ENCODE peak calls at places on chromosomes 12 and 14, in nine cellular contexts. E, I, D, A, W, N, M, V and H are unnamed samples.
A peak's percentile ranks its signal among the peaks of the same experiment; 100 is the strongest.

GRCh38 chr12:62347922-62348650 is 87.9 kb downstream of the USP15 start:
- DNase-seq in E (no peak), I (peak; percentile 13), D (peak; percentile 60), A (no peak), W (no peak), N (no peak), M (no peak), V (peak; percentile 14), H (no peak)

GRCh38 chr12:82555699-82556098 is 131.0 kb upstream of the TMTC2 start:
- DNase-seq in E (no peak), I (peak; percentile 17), D (no peak), A (no peak), W (no peak), N (no peak), M (no peak), V (no peak), H (no peak)

GRCh38 chr12:105409881-105410471 is 79.5 kb downstream of the C12orf75 start:
- DNase-seq in E (no peak), I (peak; percentile 75), D (peak; percentile 61), A (no peak), W (peak; percentile 6), N (peak; percentile 72), M (peak; percentile 62), V (peak; percentile 84), H (no peak)

GRCh38 chr12:5073838-5074237 is 30.2 kb downstream of the KCNA5 start:
- DNase-seq in E (no peak), I (peak; percentile 3), D (no peak), A (no peak), W (no peak), N (no peak), M (no peak), V (peak; percentile 31), H (no peak)

GRCh38 chr14:104886690-104887622 is 21.9 kb downstream of the CEP170B start:
- DNase-seq in E (no peak), I (no peak), D (no peak), A (peak; percentile 61), W (no peak), N (no peak), M (no peak), V (no peak), H (peak; percentile 6)

GRCh38 chr12:3622732-3623690 is 129.9 kb downstream of the CRACR2A start:
- DNase-seq in E (no peak), I (no peak), D (no peak), A (no peak), W (no peak), N (no peak), M (no peak), V (no peak), H (no peak)

GRCh38 chr14:75831455-75831854 is 150.3 kb downstream of the TGFB3 start:
- DNase-seq in E (no peak), I (peak; percentile 70), D (peak; percentile 93), A (peak; percentile 78), W (peak; percentile 62), N (no peak), M (no peak), V (peak; percentile 83), H (no peak)

GRCh38 chr12:78441737-78442453 is 422.7 kb upstream of the SYT1 start:
- DNase-seq in E (no peak), I (no peak), D (no peak), A (no peak), W (no peak), N (no peak), M (no peak), V (peak; percentile 4), H (no peak)

GRCh38 chr14:46582826-46583225 is 68.8 kb downstream of the RPL10L start:
- DNase-seq in E (no peak), I (no peak), D (no peak), A (no peak), W (no peak), N (no peak), M (no peak), V (no peak), H (no peak)

GRCh38 chr12:1591543-1591942 is 2.8 kb downstream of the FBXL14 start:
- DNase-seq in E (no peak), I (no peak), D (peak; percentile 47), A (no peak), W (no peak), N (no peak), M (no peak), V (no peak), H (no peak)
- H3K4me3 ChIP-seq in E (peak overlapping the region; percentile 40), I (peak overlapping the region; percentile 76), D (peak overlapping the region; percentile 49), A (no peak overlapping the region), W (peak overlapping the region; percentile 32), N (peak overlapping the region; percentile 88), M (peak overlapping the region; percentile 84), V (peak overlapping the region; percentile 57), H (peak overlapping the region; percentile 53)

GRCh38 chr14:101876539-101876938 is 87.8 kb upstream of the DYNC1H1 start:
- DNase-seq in E (peak; percentile 64), I (peak; percentile 57), D (no peak), A (peak; percentile 95), W (peak; percentile 68), N (peak; percentile 80), M (peak; percentile 79), V (peak; percentile 85), H (peak; percentile 76)

GRCh38 chr14:101873401-101873800 is 91.0 kb upstream of the DYNC1H1 start:
- DNase-seq in E (no peak), I (no peak), D (no peak), A (no peak), W (no peak), N (no peak), M (no peak), V (no peak), H (no peak)

GRCh38 chr14:101874001-101874400 is 90.4 kb upstream of the DYNC1H1 start:
- DNase-seq in E (no peak), I (no peak), D (no peak), A (no peak), W (no peak), N (no peak), M (no peak), V (no peak), H (no peak)

GRCh38 chr14:101875726-101876268 is 88.6 kb upstream of the DYNC1H1 start:
- DNase-seq in E (no peak), I (no peak), D (peak; percentile 22), A (no peak), W (no peak), N (no peak), M (no peak), V (no peak), H (no peak)

DNA sequence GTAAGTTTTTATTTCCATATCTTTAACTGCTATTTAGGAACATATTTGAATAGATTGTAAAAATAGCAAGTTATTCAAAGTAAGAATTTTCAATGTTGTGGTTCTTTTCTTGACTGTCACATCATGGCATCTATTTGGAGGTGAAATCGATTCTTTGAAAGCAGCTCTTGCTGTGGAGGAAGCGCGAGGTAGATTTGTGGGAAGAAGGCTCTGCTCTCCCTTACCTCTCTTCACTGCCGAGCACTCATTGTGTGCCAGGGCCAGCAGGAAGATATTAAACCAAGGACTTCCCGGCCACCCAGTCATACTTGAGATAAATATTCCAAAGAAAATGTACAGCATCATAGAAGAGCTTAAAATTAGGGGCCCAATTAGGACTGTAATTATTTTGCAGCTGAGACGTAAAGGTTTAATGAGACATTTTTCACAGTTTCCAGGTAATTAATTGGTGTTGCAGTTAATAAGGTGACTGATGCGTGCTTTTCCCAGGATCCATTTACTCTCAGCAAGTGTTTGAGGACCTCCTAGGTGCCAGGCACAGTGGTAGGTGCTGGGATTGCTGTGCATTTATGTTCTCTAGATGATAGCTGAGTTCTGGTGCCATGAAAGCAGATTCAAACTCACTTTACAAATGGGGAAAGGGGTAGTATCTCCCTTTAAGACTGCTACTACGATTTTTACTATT is 89.2 kb upstream of the DYNC1H1 start:
- DNase-seq in E (no peak), I (no peak), D (no peak), A (no peak), W (no peak), N (no peak), M (no peak), V (no peak), H (no peak)
- H3K4me3 ChIP-seq in E (peak overlapping the region; percentile 5), I (no peak overlapping the region), D (no peak overlapping the region), A (no peak overlapping the region), W (no peak overlapping the region), N (no peak overlapping the region), M (no peak overlapping the region), V (no peak overlapping the region), H (peak overlapping the region; percentile 4)

GRCh38 chr14:22870811-22871199 is 735 bp upstream of the LRP10 start:
- DNase-seq in E (no peak), I (no peak), D (no peak), A (no peak), W (no peak), N (no peak), M (no peak), V (no peak), H (no peak)
- H3K4me3 ChIP-seq in E (peak overlapping the region; percentile 94), I (peak overlapping the region; percentile 86), D (peak overlapping the region; percentile 76), A (peak overlapping the region; percentile 77), W (peak overlapping the region; percentile 72), N (peak overlapping the region; percentile 83), M (peak overlapping the region; percentile 78), V (peak overlapping the region; percentile 82), H (peak overlapping the region; percentile 92)

GRCh38 chr12:79635676-79636075 is 55.1 kb downstream of the PAWR start:
- DNase-seq in E (no peak), I (peak; percentile 59), D (no peak), A (no peak), W (no peak), N (no peak), M (no peak), V (peak; percentile 91), H (no peak)
- H3K4me3 ChIP-seq in E (no peak overlapping the region), I (no peak overlapping the region), D (no peak overlapping the region), A (no peak overlapping the region), W (no peak overlapping the region), N (no peak overlapping the region), M (no peak overlapping the region), V (no peak overlapping the region), H (no peak overlapping the region)

GRCh38 chr14:42927313-42927712 is 1320.6 kb downstream of the LRFN5 start:
- DNase-seq in E (no peak), I (no peak), D (no peak), A (no peak), W (no peak), N (no peak), M (no peak), V (no peak), H (no peak)

GRCh38 chr14:42930058-42930457 is 1323.4 kb downstream of the LRFN5 start:
- DNase-seq in E (no peak), I (peak; percentile 52), D (no peak), A (no peak), W (no peak), N (no peak), M (peak; percentile 25), V (no peak), H (no peak)
- H3K4me3 ChIP-seq in E (no peak overlapping the region), I (no peak overlapping the region), D (no peak overlapping the region), A (no peak overlapping the region), W (no peak overlapping the region), N (no peak overlapping the region), M (no peak overlapping the region), V (no peak overlapping the region), H (no peak overlapping the region)

GRCh38 chr12:28162697-28163096 is 27.6 kb upstream of the CCDC91 start:
- DNase-seq in E (no peak), I (no peak), D (no peak), A (no peak), W (no peak), N (no peak), M (no peak), V (no peak), H (no peak)
- H3K4me3 ChIP-seq in E (no peak overlapping the region), I (no peak overlapping the region), D (no peak overlapping the region), A (no peak overlapping the region), W (no peak overlapping the region), N (no peak overlapping the region), M (no peak overlapping the region), V (no peak overlapping the region), H (no peak overlapping the region)

DNA sequence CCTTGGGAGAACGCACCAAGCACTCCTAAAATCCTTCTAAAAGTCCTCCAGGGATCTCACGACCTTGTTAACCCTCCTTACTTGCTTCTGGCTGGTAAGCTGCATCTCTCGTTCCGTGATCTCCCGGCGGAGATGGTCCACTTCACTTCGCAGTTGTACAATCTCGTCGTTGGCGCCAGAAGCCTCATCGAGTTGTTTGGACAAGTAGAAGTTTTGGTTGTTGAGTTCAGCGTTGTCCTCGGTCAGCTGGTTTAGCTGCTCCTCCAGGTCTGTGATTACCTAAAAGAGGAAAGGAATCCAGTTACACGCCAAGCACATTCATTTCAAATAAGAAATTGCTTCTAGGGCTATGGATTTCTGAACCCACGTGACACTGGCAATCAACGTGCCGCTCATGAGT is 67.1 kb downstream of the PRKAB1 start:
- DNase-seq in E (no peak), I (no peak), D (no peak), A (no peak), W (no peak), N (no peak), M (no peak), V (no peak), H (no peak)
- H3K4me3 ChIP-seq in E (no peak overlapping the region), I (no peak overlapping the region), D (no peak overlapping the region), A (no peak overlapping the region), W (no peak overlapping the region), N (no peak overlapping the region), M (no peak overlapping the region), V (no peak overlapping the region), H (no peak overlapping the region)